ENCODE peak calls at places on chromosomes 2 and 18, in six cellular contexts. L, N, T, C, E and V are unnamed samples.

GRCh38 chr2:215430528-215431187 is 5.2 kb downstream of the FN1 start:
- DNase-seq in L (no peak), N (no peak), T (no peak), C (no peak), E (no peak), V (peak)

GRCh38 chr2:69177063-69177771 is 164.2 kb downstream of the ANTXR1 start:
- DNase-seq in L (no peak), N (peak), T (no peak), C (peak), E (no peak), V (peak)

GRCh38 chr2:100018794-100019193 is 123.6 kb downstream of the AFF3 start:
- DNase-seq in L (no peak), N (no peak), T (no peak), C (no peak), E (no peak), V (no peak)

GRCh38 chr18:2874765-2875164 is 28.0 kb downstream of the EMILIN2 start:
- DNase-seq in L (no peak), N (no peak), T (no peak), C (no peak), E (no peak), V (no peak)

GRCh38 chr2:231545105-231545902 is 15.1 kb upstream of the NMUR1 start:
- DNase-seq in L (peak), N (peak), T (no peak), C (no peak), E (no peak), V (peak)

GRCh38 chr2:174485763-174486613 is 841 bp downstream of the GPR155 start:
- DNase-seq in L (peak), N (peak), T (no peak), C (peak), E (no peak), V (peak)

GRCh38 chr2:127187831-127188230 is 32.3 kb downstream of the CYP27C1 start:
- DNase-seq in L (no peak), N (no peak), T (no peak), C (peak), E (no peak), V (no peak)

GRCh38 chr2:3703741-3704355 is 473 bp downstream of the DCDC2C start:
- DNase-seq in L (no peak), N (no peak), T (no peak), C (no peak), E (no peak), V (no peak)

GRCh38 chr2:20179755-20180594 is 45.0 kb downstream of the SDC1 start:
- DNase-seq in L (peak), N (peak), T (no peak), C (peak), E (no peak), V (no peak)

GRCh38 chr2:238658820-238659219 is 189.1 kb upstream of the TWIST2 start:
- DNase-seq in L (no peak), N (no peak), T (peak), C (no peak), E (no peak), V (no peak)

GRCh38 chr2:219058541-219059374 is 2.0 kb downstream of the IHH start:
- DNase-seq in L (no peak), N (peak), T (no peak), C (no peak), E (no peak), V (no peak)

GRCh38 chr2:113198790-113199612 is 25.2 kb downstream of the PSD4 start:
- DNase-seq in L (peak), N (peak), T (peak), C (peak), E (peak), V (peak)

GRCh38 chr2:238465487-238466241 is 38.9 kb downstream of the ASB1 start:
- DNase-seq in L (peak), N (no peak), T (no peak), C (no peak), E (no peak), V (no peak)

GRCh38 chr2:74497777-74498499 is 1.5 kb downstream of the LBX2 start:
- DNase-seq in L (peak), N (peak), T (no peak), C (no peak), E (no peak), V (no peak)

GRCh38 chr18:74496508-74497307 is 545 bp downstream of the CNDP2 start:
- DNase-seq in L (no peak), N (peak), T (peak), C (peak), E (no peak), V (no peak)

GRCh38 chr18:8657873-8658521 is 47.4 kb upstream of the MTCL1 start:
- DNase-seq in L (no peak), N (no peak), T (no peak), C (no peak), E (no peak), V (no peak)

GRCh38 chr2:197306691-197307030 is 3.9 kb downstream of the ANKRD44 start:
- DNase-seq in L (no peak), N (peak), T (peak), C (peak), E (no peak), V (no peak)

GRCh38 chr18:76265375-76266225 is 229.4 kb downstream of the ZNF516 start:
- DNase-seq in L (no peak), N (peak), T (peak), C (peak), E (no peak), V (no peak)

GRCh38 chr2:202034249-202035088 is 814 bp downstream of the FZD7 start:
- DNase-seq in L (peak), N (peak), T (no peak), C (peak), E (no peak), V (peak)

GRCh38 chr18:614193-614592 is 17.4 kb downstream of the CLUL1 start:
- DNase-seq in L (no peak), N (no peak), T (no peak), C (no peak), E (no peak), V (no peak)

GRCh38 chr2:99607454-99607853 is 117.6 kb upstream of the REV1 start:
- DNase-seq in L (no peak), N (no peak), T (no peak), C (no peak), E (no peak), V (no peak)

DNA sequence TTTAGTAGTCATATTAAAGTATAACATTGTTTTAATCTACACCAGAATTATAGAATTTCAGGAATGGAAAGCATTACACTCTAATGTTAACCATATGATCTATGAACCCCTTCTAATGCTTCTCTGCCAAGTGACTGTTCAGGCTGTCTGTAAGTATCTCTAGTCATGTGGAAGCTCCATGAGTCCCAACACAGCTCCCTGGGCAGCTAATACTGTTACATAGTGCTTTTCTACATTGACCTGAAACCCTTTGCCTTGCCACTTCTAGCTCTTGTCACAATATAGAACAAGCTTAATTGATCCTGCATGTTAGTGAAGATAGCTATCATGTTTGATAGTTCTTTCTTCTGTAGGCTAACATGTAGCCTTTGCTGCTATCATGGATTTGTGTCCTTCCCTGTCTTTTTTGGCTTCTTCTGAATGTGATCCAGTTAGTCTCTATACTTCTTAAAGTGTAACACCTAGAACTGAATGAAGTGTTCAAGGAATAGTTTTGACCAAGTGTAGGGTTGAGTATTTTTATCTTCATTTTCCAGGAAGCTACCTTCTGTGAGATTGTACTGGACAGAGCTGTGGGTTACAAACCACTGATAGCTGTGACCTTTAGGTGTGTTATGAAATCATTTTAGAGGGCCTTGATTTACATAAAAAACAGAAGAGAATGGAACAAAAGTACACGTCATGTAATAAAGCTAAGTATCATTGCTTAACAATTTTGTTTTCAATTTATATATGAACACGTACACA is 23.7 kb downstream of the BABAM2 start:
- DNase-seq in L (no peak), N (no peak), T (no peak), C (no peak), E (no peak), V (no peak)
- TF ChIP-seq POLR2AphosphoS5 in L (no peak), N (no peak), T (no peak), C (no peak), E (no peak), V (no peak)

DNA sequence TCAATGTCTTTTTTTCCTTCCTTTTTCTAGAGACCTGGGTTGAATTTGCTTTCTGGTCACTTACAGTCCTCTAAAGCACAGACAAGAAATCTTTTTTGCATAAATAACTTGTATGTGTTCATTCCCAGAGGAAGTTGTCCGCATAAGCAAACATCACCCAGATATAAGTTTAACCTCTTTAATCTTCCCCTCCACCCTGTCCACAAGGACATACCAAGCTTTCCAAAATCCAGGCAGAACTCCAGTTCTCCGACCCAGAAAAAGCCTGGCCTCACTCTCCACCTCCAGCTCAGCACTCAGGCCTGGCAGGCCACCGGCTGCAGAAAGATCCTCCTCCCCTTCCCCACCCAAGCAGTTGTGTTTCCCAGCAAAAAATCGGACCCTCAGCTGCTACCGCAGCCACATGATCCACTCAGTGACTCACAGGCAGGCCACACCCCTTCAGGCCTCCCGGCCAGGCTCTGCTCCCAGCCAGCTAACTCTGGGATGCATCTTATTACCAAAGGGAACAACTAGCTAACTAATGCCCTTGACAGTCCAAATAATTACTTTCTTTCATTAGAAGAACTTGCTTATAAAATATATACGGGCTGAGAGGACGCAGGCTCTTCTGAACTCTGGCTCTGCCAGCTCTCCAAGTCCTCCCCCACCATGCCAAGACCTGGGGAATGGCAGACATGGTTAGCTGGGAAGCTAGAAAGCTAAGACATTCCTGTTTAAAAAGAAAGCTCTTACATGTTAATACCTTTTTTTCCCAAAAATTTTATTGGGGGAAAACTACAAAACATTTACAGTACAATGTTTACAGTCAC is 4.5 kb downstream of the ZFP36L2 start:
- DNase-seq in L (peak), N (peak), T (peak), C (peak), E (no peak), V (peak)
- TF ChIP-seq POLR2A in L (peak), N (peak), T (peak), C (peak), E (no peak), V (peak)

DNA sequence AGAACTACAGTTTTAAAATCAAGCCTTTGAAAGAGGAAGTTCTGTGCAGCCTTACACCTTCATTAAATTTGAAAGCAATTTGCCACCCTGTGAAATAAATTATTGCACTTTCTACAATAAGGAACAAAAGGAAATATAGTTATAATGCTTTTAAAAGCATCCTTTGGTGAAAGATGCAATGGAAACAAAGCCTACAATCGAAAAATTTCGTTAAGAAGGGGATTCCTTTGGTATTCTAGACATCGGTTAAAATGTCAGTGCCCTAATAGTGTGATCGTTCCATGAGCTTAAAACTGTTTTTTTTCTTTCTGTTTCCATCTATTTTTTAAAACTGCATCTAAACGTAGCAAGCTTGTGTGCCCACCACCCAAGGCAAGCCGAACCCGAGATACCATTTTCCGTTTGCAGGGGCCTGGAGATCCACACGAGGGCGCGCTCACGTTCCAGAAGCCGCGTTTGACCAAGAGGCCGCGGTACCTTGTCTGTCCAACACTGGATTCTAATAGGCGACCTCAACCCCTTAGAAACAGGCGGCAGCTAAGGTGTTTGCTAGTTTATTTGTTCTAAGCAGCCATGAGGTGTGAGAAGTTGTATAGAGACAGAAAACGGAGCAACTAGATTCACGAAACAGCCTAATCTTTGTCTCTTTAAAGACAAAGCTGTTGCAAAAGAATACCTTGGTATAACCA is 4.0 kb downstream of the HOXD11 start:
- DNase-seq in L (no peak), N (peak), T (no peak), C (no peak), E (no peak), V (peak)
- TF ChIP-seq POLR2AphosphoS5 in L (no peak), N (no peak), T (no peak), C (no peak), E (no peak), V (no peak)

GRCh38 chr2:88857274-88857741 is 165.8 kb downstream of the RPIA start:
- DNase-seq in L (no peak), N (peak), T (no peak), C (no peak), E (no peak), V (no peak)

GRCh38 chr2:88856409-88857135 is 165.1 kb downstream of the RPIA start:
- DNase-seq in L (no peak), N (no peak), T (no peak), C (no peak), E (no peak), V (no peak)

GRCh38 chr2:88860421-88861075 is 169.1 kb downstream of the RPIA start:
- DNase-seq in L (no peak), N (no peak), T (no peak), C (no peak), E (no peak), V (no peak)

GRCh38 chr2:88857951-88858406 is 166.5 kb downstream of the RPIA start:
- DNase-seq in L (no peak), N (peak), T (no peak), C (no peak), E (no peak), V (peak)

GRCh38 chr2:88859461-88859860 is 168.0 kb downstream of the RPIA start:
- DNase-seq in L (no peak), N (no peak), T (no peak), C (no peak), E (no peak), V (no peak)
- TF ChIP-seq POLR2A in L (no peak), N (no peak), T (no peak), C (no peak), E (no peak), V (no peak)

DNA sequence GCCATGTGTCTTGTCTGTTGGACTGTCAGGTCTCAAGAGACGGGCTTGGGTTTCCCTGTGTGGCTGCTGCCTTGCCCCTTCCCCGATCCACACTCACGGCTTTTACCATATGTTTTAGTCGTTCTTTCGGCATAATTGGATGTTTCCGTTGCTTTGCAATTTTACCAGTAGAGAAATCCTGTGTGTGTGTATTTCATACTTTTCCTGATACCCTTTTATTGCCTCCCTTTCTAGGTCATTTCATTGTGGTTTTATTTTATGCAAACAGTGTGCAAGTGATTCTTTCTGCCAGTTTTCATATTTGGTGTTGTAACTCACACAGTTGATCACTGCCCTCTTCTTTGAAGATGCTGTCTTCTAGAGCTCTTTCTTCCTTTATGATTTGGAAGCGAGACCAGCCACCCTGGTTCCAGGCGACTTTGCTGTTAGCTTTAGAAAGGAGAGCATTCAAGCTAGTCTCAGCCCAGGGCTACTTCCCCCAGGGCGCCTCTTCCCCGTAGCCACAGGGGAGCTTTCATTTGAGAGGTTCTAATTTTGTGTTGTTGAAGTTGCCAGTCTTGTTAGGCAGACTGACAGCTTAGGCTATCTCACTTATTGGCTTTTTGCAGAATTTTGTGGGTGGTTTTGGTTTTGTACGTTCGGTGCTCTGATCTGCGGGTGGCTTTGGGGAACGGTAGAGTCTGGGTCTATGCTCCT is 17.0 kb downstream of the SH3BP4 start:
- DNase-seq in L (peak), N (no peak), T (no peak), C (no peak), E (no peak), V (no peak)
- TF ChIP-seq POLR2AphosphoS5 in L (no peak), N (no peak), T (no peak), C (no peak), E (no peak), V (no peak)

GRCh38 chr2:191678437-191679110 is 638 bp downstream of the NABP1 start:
- DNase-seq in L (peak), N (peak), T (peak), C (peak), E (no peak), V (peak)
- TF ChIP-seq POLR2A in L (no peak), N (no peak), T (no peak), C (no peak), E (no peak), V (no peak)

GRCh38 chr2:230012242-230012884 is 56.4 kb downstream of the SLC16A14 start:
- DNase-seq in L (no peak), N (no peak), T (no peak), C (no peak), E (no peak), V (no peak)
- TF ChIP-seq POLR2AphosphoS5 in L (no peak), N (no peak), T (no peak), C (no peak), E (no peak), V (no peak)

DNA sequence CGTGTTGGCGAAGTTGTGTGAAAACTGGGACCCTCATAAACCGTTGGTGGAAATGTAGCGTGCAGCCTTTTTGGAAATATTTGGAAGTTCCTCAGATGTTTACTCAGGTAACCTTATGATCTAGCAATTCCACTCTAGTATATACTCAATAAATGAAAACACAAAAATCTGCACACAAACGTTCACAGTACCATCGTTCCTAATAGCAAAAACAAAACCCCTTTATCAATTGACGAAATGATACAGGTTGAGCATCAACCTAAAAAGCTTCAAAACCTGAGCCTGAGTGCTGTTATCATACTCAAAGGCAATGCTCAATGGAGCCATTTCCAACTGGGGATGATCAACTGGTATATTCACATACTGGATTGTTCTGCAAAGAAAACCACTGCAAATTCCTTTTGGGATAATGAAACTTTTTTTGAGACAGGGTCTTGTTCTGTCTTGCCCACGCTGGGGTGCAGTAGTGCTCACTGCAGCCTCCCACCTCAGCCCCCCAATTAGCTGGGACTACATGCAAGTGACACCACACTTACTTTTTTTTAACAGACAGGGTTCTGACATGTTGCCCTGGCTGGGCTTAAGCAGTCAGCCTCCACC is 777 bp upstream of the C18orf32 start:
- DNase-seq in L (no peak), N (no peak), T (no peak), C (no peak), E (no peak), V (no peak)
- TF ChIP-seq POLR2A in L (no peak), N (no peak), T (no peak), C (no peak), E (no peak), V (no peak)

GRCh38 chr2:15730545-15731212 is 139.0 kb downstream of the DDX1 start:
- DNase-seq in L (peak), N (peak), T (peak), C (peak), E (no peak), V (peak)
- TF ChIP-seq POLR2AphosphoS5 in L (peak), N (peak), T (peak), C (peak), E (no peak), V (peak)

GRCh38 chr2:29691386-29691950 is 229.9 kb downstream of the ALK start:
- DNase-seq in L (no peak), N (no peak), T (no peak), C (no peak), E (no peak), V (no peak)

GRCh38 chr2:29689666-29690065 is 231.7 kb downstream of the ALK start:
- DNase-seq in L (no peak), N (no peak), T (no peak), C (no peak), E (no peak), V (no peak)

GRCh38 chr2:29688429-29688828 is 233.0 kb downstream of the ALK start:
- DNase-seq in L (no peak), N (no peak), T (no peak), C (no peak), E (no peak), V (no peak)

GRCh38 chr2:29687121-29687520 is 234.3 kb downstream of the ALK start:
- DNase-seq in L (no peak), N (no peak), T (no peak), C (no peak), E (no peak), V (no peak)
- TF ChIP-seq POLR2A in L (no peak), N (no peak), T (no peak), C (no peak), E (no peak), V (no peak)